ENCODE peak calls at places on chromosomes 12 and 14, in nine cellular contexts. F is CD8-positive, alpha-beta T cell; J is astrocyte of the spinal cord; C is kidney epithelial cell; O is foreskin fibroblast; A is BE2C; L is dorsolateral prefrontal cortex; X is esophagus squamous epithelium; I is lung. M is an unnamed sample.

GRCh38 chr12:49233842-49234526 is 30.9 kb upstream of the TUBA1C start:
- DNase-seq in O (no peak), C (no peak), I (peak; percentile 74), J (peak; percentile 59), A (peak; percentile 84), F (no peak), X (peak; percentile 55), L (peak; percentile 90), M (no peak)

GRCh38 chr12:17802657-17803641 is 287.0 kb downstream of the RERGL start:
- DNase-seq in C (no peak), L (no peak), I (no peak), J (no peak), A (no peak), X (no peak), F (no peak), O (no peak), M (no peak)

GRCh38 chr12:9134981-9135628 is 19.4 kb upstream of the A2M start:
- DNase-seq in X (no peak), O (no peak), C (no peak), A (peak; percentile 11), J (no peak), F (no peak), L (no peak), I (no peak), M (no peak)

GRCh38 chr14:104956290-104956890 is 21.8 kb downstream of the AHNAK2 start:
- DNase-seq in C (no peak), F (no peak), O (no peak), J (no peak), I (no peak), A (peak; percentile 3), X (no peak), L (no peak), M (no peak)

GRCh38 chr12:115422845-115423545 is 739.0 kb upstream of the TBX3 start:
- DNase-seq in A (no peak), X (no peak), C (no peak), J (no peak), L (no peak), I (no peak), O (no peak), F (no peak), M (no peak)

GRCh38 chr14:32397871-32398640 is 69.0 kb downstream of the AKAP6 start:
- DNase-seq in I (no peak), F (no peak), O (peak; percentile 13), J (peak; percentile 72), C (no peak), X (no peak), L (no peak), A (no peak), M (peak; percentile 41)

GRCh38 chr12:6550294-6551062 is 5.4 kb downstream of the IFFO1 start:
- DNase-seq in O (no peak), C (no peak), F (no peak), A (no peak), L (no peak), I (no peak), J (no peak), X (no peak), M (no peak)

GRCh38 chr12:81084848-81085350 is 7.0 kb downstream of the ACSS3 start:
- DNase-seq in F (no peak), O (no peak), A (no peak), I (no peak), C (no peak), X (no peak), L (no peak), J (no peak), M (no peak)

GRCh38 chr14:96053600-96054381 is 14.6 kb downstream of the C14orf132 start:
- DNase-seq in I (no peak), J (peak; percentile 99), O (peak; percentile 94), L (peak; percentile 94), X (no peak), C (peak; percentile 43), A (peak; percentile 46), F (peak; percentile 21), M (peak; percentile 95)

GRCh38 chr12:31245822-31246469 is 80.0 kb downstream of the SINHCAF start:
- DNase-seq in A (no peak), X (no peak), J (no peak), O (no peak), L (no peak), C (no peak), F (no peak), I (no peak), M (no peak)

GRCh38 chr14:55858604-55859003 is 259.6 kb upstream of the PELI2 start:
- DNase-seq in F (no peak), X (no peak), J (no peak), C (no peak), L (no peak), O (no peak), I (no peak), A (no peak), M (no peak)

GRCh38 chr12:32445356-32445755 is 46.0 kb downstream of the FGD4 start:
- DNase-seq in I (no peak), L (no peak), A (no peak), X (no peak), C (no peak), F (no peak), O (no peak), J (no peak), M (no peak)

GRCh38 chr14:76376878-76377523 is 1.1 kb downstream of the ESRRB start:
- DNase-seq in O (no peak), F (no peak), A (no peak), L (no peak), I (no peak), X (no peak), J (no peak), C (no peak), M (no peak)

GRCh38 chr12:130181211-130181610 is 18.9 kb downstream of the FZD10 start:
- DNase-seq in X (no peak), O (no peak), F (no peak), J (no peak), C (no peak), L (no peak), A (no peak), I (no peak), M (no peak)

GRCh38 chr14:24231263-24232120 is 675 bp downstream of the NEDD8 start:
- DNase-seq in J (no peak), L (no peak), F (no peak), X (no peak), A (no peak), I (no peak), O (no peak), C (no peak), M (no peak)

GRCh38 chr14:67620217-67620789 is 583 bp downstream of the ARG2 start:
- DNase-seq in A (peak; percentile 15), F (no peak), O (no peak), C (no peak), J (peak; percentile 27), I (no peak), L (peak; percentile 39), X (no peak), M (no peak)

GRCh38 chr14:33404054-33404453 is 465.4 kb downstream of the NPAS3 start:
- DNase-seq in J (peak; percentile 86), L (no peak), F (no peak), C (peak; percentile 42), X (no peak), I (no peak), O (peak; percentile 4), A (no peak), M (peak; percentile 73)

GRCh38 chr12:88552672-88553079 is 27.6 kb downstream of the KITLG start:
- DNase-seq in J (peak; percentile 57), C (no peak), F (no peak), L (no peak), I (no peak), O (peak; percentile 29), A (no peak), X (no peak), M (peak; percentile 91)

GRCh38 chr12:19780460-19780859 is 341.2 kb downstream of the AEBP2 start:
- DNase-seq in J (no peak), O (no peak), L (no peak), A (no peak), F (no peak), C (no peak), X (no peak), I (no peak), M (no peak)

GRCh38 chr14:87944987-87945604 is 47.9 kb downstream of the GALC start:
- DNase-seq in I (no peak), X (no peak), J (peak; percentile 64), L (no peak), C (peak; percentile 12), F (no peak), A (no peak), O (peak; percentile 23), M (peak; percentile 18)

GRCh38 chr12:65867428-65867827 is 43.1 kb downstream of the HMGA2 start:
- DNase-seq in F (no peak), J (peak; percentile 82), C (no peak), A (no peak), I (no peak), L (no peak), X (no peak), O (peak; percentile 85), M (peak; percentile 87)

GRCh38 chr12:122500685-122501488 is at the start of gene ZCCHC8:
- DNase-seq in A (peak; percentile 98), X (peak; percentile 90), J (peak; percentile 98), L (peak; percentile 97), O (peak; percentile 98), I (peak; percentile 98), F (peak; percentile 96), C (peak; percentile 90), M (peak; percentile 91)
- TF ChIP-seq CTCF in A (peak; percentile 19), X (peak; percentile 46), J (no peak), L (no peak), O (no peak), I (no peak), F (no peak), C (peak; percentile 23), M (no peak)

GRCh38 chr12:85834378-85834777 is 1.8 kb downstream of the RASSF9 start:
- DNase-seq in F (no peak), O (no peak), X (no peak), C (no peak), A (no peak), J (no peak), L (no peak), I (no peak), M (no peak)
- H3K4me3 ChIP-seq in F (no peak overlapping the region), O (no peak overlapping the region), X (peak overlapping the region; percentile 52), C (peak overlapping the region; percentile 67), A (no peak overlapping the region), J (peak overlapping the region; percentile 63), L (no peak overlapping the region), I (no peak overlapping the region), M (no peak overlapping the region)

GRCh38 chr14:68797180-68797670 is 4.4 kb upstream of the ZFP36L1 start:
- DNase-seq in A (no peak), C (no peak), F (no peak), X (no peak), J (no peak), L (no peak), I (no peak), O (no peak), M (no peak)
- TF ChIP-seq CTCF in A (no peak), C (no peak), F (no peak), X (no peak), J (no peak), L (no peak), I (no peak), O (no peak), M (no peak)

DNA sequence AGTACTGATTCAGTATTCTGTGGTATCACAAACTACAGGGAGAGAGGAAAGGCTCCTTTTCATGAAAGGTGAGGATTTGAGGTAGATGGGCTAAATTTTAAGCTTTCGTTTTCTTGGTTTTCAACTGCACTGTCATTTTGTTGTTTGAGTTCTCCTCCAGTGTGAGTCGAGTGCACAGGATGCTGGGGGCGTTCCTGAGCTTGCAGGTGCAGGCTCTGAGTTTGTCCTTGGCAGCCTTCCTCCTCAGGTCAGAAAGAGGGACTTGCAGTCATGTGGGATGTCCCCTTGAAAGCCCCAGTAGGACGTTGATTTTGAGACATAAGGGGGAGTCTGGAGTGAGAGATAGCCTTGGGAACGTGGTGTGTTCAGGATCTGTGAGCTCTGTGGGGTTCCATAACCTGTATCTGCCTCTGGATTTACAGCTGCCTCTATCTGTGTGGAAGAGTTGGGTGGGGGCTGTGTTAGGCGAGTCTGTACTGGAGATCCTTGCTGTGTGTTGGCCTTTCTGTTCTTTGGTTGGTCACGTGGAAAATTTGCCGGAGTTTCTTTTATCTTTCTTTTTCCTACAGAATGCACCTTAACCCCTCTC is 33.7 kb downstream of the ZNF664 start:
- DNase-seq in L (no peak), F (peak; percentile 54), I (no peak), A (no peak), X (no peak), C (no peak), J (no peak), O (no peak), M (no peak)
- H3K4me3 ChIP-seq in L (no peak overlapping the region), F (peak overlapping the region; percentile 18), I (no peak overlapping the region), A (no peak overlapping the region), X (no peak overlapping the region), C (no peak overlapping the region), J (no peak overlapping the region), O (no peak overlapping the region), M (no peak overlapping the region)